ENCODE peak calls at places on chromosomes 1 and 21, in five cellular contexts. One of them, this sample, is unnamed.

GRCh38 chr1:192811594-192812239 is 2.9 kb downstream of the RGS2 start:
- DNase-seq in HFF-Myc: no peak
- DNase-seq in tibial nerve: no peak
- DNase-seq in AG10803: no peak
- DNase-seq in SK-N-SH: no peak
- DNase-seq in this sample: no peak

GRCh38 chr1:219900201-219900600 is 28.2 kb downstream of the SLC30A10 start:
- DNase-seq in HFF-Myc: no peak
- DNase-seq in tibial nerve: peak
- DNase-seq in AG10803: no peak
- DNase-seq in SK-N-SH: no peak
- DNase-seq in this sample: no peak

GRCh38 chr1:205144046-205144720 is 22.4 kb upstream of the RBBP5 start:
- DNase-seq in HFF-Myc: no peak
- DNase-seq in tibial nerve: no peak
- DNase-seq in AG10803: no peak
- DNase-seq in SK-N-SH: no peak
- DNase-seq in this sample: no peak

GRCh38 chr1:107250169-107250568 is 109.3 kb downstream of the NTNG1 start:
- DNase-seq in HFF-Myc: no peak
- DNase-seq in tibial nerve: no peak
- DNase-seq in AG10803: no peak
- DNase-seq in SK-N-SH: no peak
- DNase-seq in this sample: no peak

GRCh38 chr1:221742555-221743415 is 896 bp upstream of the DUSP10 start:
- DNase-seq in HFF-Myc: peak
- DNase-seq in tibial nerve: peak
- DNase-seq in AG10803: peak
- DNase-seq in SK-N-SH: peak
- DNase-seq in this sample: peak

GRCh38 chr1:184836934-184837698 is 82.5 kb upstream of the EDEM3 start:
- DNase-seq in HFF-Myc: no peak
- DNase-seq in tibial nerve: no peak
- DNase-seq in AG10803: no peak
- DNase-seq in SK-N-SH: no peak
- DNase-seq in this sample: no peak

GRCh38 chr1:31396633-31397351 is 16.2 kb upstream of the SERINC2 start:
- DNase-seq in HFF-Myc: peak
- DNase-seq in tibial nerve: no peak
- DNase-seq in AG10803: peak
- DNase-seq in SK-N-SH: no peak
- DNase-seq in this sample: no peak

GRCh38 chr1:53562256-53562982 is 103.2 kb downstream of the DMRTB1 start:
- DNase-seq in HFF-Myc: no peak
- DNase-seq in tibial nerve: no peak
- DNase-seq in AG10803: no peak
- DNase-seq in SK-N-SH: no peak
- DNase-seq in this sample: no peak

GRCh38 chr1:160070243-160071163 is 543 bp upstream of the KCNJ10 start:
- DNase-seq in HFF-Myc: no peak
- DNase-seq in tibial nerve: peak
- DNase-seq in AG10803: peak
- DNase-seq in SK-N-SH: peak
- DNase-seq in this sample: peak

DNA sequence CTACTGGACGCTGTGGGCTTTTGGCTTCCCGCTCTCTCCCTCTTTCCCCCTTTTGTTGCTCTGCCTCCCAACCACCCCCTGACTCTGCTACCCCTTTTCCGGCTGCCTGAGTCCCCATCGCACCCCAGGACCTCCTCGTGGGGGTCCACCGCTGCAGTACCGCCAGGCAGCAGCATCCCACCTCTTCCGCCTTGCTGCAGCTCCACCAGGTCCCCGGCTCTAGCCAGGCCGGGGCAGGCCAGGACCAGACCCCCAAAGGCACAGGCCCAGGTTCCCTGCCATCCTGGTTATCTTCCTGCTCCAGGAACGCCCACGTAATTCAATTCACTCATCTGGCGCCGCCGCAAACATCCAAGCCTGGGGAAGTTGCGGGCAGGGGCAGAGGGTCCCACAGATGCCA is 139.8 kb downstream of the LIPI start:
- DNase-seq in HFF-Myc: no peak
- DNase-seq in tibial nerve: no peak
- DNase-seq in AG10803: no peak
- DNase-seq in SK-N-SH: no peak
- DNase-seq in this sample: no peak
- TF ChIP-seq CTCF in HFF-Myc: no peak
- TF ChIP-seq CTCF in tibial nerve: no peak
- TF ChIP-seq CTCF in AG10803: no peak
- TF ChIP-seq CTCF in SK-N-SH: no peak
- TF ChIP-seq CTCF in this sample: no peak

DNA sequence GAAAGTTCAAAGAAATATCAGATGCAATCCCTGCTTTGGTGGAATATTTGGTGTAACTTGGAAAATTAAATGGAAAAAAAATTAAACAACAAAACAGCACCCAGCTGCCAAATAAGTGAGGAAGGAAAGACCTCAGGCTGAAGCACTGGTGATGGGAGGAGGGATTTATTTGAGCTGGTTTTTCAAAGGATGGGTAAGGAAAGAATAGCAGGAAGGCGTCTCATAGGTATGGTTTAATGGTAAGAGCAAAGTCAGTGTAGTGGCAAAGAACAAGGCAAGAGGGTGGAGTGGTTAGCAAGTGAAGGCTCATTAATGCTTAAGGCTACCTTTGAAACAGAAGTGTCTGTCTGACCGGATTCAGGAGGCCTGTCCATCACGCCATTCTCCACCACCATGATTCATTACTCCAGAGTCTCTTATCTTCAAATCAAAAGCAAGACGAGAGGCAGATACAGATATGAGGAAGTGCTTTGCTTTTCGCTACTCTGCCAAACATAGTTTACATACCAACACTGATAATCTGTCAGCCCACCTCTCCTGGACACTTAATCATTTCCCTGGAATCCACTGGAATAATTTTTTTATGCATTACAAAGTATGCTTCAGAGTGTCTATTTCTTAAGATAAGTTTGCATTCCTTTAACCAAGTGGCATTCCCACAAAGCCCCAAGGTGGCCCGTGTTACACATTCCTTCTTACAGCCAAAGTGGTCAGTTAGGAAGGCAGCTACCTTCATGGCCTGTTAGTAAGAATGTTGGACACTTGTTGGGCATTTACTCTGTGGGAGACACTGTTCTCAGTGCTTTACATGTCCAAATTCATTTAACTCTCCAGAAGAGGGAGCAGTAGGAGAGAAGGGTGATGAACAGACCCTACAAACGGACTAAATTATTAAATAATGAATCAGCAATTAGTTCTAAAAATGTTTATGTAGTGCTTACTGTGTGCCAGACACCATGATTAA is 146.6 kb downstream of the ROR1 start:
- DNase-seq in HFF-Myc: peak
- DNase-seq in tibial nerve: no peak
- DNase-seq in AG10803: peak
- DNase-seq in SK-N-SH: no peak
- DNase-seq in this sample: no peak
- TF ChIP-seq CTCF in HFF-Myc: peak
- TF ChIP-seq CTCF in tibial nerve: peak
- TF ChIP-seq CTCF in AG10803: peak
- TF ChIP-seq CTCF in SK-N-SH: peak
- TF ChIP-seq CTCF in this sample: peak

DNA sequence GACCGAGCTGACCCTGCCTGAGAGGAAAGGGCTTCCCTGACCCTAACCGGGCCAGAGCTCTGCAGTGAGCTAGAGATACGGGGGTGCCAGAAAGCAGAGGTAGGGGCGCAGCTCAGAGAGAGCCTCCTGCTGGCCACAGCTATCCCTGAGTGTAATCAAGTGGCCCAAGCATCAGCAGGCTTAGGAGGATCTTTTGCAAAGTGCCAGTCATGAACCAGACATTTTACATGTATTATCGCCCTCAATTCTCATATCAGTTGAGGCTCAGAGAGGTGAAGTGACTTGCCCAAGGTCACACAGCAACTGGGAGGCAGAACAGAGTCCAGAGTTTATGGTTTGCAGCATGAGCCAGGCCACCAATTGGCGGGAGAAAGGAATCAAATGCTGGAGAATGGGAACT is 7.0 kb upstream of the ID3 start:
- DNase-seq in HFF-Myc: no peak
- DNase-seq in tibial nerve: no peak
- DNase-seq in AG10803: no peak
- DNase-seq in SK-N-SH: no peak
- DNase-seq in this sample: no peak
- TF ChIP-seq CTCF in HFF-Myc: peak
- TF ChIP-seq CTCF in tibial nerve: no peak
- TF ChIP-seq CTCF in AG10803: peak
- TF ChIP-seq CTCF in SK-N-SH: peak
- TF ChIP-seq CTCF in this sample: no peak

DNA sequence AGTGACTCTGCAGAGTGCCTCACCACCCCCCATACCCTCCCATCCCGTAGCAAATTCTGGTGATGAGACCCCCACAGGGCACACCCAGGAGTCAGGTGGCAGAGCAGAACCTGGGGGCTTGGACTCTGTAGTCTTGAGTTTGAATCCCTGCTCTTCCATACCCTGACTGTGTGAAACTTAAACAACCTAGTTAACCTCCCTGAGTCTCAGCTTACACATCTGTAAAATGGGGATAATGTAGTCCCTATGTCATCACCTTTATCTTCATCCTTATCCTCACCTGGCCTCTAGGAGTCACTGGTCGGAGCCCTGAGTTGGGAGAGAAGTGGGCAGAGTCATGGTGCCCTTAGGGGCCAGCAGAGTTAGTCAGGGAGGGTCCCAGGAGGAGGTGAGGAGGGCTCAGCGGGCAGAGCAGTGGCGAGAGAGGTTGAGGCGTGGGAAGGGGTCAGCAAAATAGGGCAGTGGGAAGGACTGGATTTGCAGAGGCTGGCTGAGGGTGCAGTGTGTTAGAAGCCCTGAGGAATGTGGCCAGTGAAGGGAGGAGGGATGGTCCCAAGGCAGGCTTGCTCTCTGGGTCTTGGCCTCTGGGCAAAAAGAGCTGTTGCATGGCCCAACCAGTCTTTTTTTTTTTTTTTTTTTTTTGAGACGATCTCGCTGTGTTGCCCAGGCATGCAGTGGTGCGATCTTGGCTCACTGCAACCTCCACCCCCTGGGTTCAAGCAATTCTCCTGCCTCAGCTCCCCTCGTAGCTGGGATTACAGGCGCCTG is 18.6 kb downstream of the C1orf167 start:
- DNase-seq in HFF-Myc: no peak
- DNase-seq in tibial nerve: no peak
- DNase-seq in AG10803: no peak
- DNase-seq in SK-N-SH: no peak
- DNase-seq in this sample: no peak
- TF ChIP-seq CTCF in HFF-Myc: no peak
- TF ChIP-seq CTCF in tibial nerve: no peak
- TF ChIP-seq CTCF in AG10803: no peak
- TF ChIP-seq CTCF in SK-N-SH: no peak
- TF ChIP-seq CTCF in this sample: no peak

GRCh38 chr21:36087362-36088138 is 17.7 kb downstream of the CBR1 start:
- DNase-seq in HFF-Myc: no peak
- DNase-seq in tibial nerve: no peak
- DNase-seq in AG10803: no peak
- DNase-seq in SK-N-SH: no peak
- DNase-seq in this sample: no peak
- TF ChIP-seq CTCF in HFF-Myc: peak
- TF ChIP-seq CTCF in tibial nerve: no peak
- TF ChIP-seq CTCF in AG10803: no peak
- TF ChIP-seq CTCF in SK-N-SH: no peak
- TF ChIP-seq CTCF in this sample: no peak

This sample was measured in mesothelial cell of epicardium.